ENCODE peak calls at places on chromosomes 11 and 22, in eight cellular contexts. One of them, this sample, is unnamed.

GRCh38 chr22:38144025-38144405 is 33.5 kb upstream of the BAIAP2L2 start:
- DNase-seq in PC-3: peak; percentile 43
- DNase-seq in esophagus squamous epithelium: no peak
- DNase-seq in gastrocnemius medialis: peak; percentile 10
- DNase-seq in stomach: no peak
- DNase-seq in breast epithelium: no peak
- DNase-seq in endodermal cell: no peak
- DNase-seq in left ventricle myocardium inferior: no peak
- DNase-seq in this sample: peak; percentile 31

GRCh38 chr22:31646186-31647019 is 15.6 kb downstream of the PISD start:
- DNase-seq in stomach: no peak
- DNase-seq in breast epithelium: no peak
- DNase-seq in PC-3: peak; percentile 72
- DNase-seq in esophagus squamous epithelium: no peak
- DNase-seq in left ventricle myocardium inferior: no peak
- DNase-seq in endodermal cell: no peak
- DNase-seq in gastrocnemius medialis: no peak
- DNase-seq in this sample: no peak

GRCh38 chr22:47574551-47574950 is 812.1 kb downstream of the TBC1D22A start:
- DNase-seq in endodermal cell: no peak
- DNase-seq in esophagus squamous epithelium: no peak
- DNase-seq in stomach: no peak
- DNase-seq in gastrocnemius medialis: no peak
- DNase-seq in left ventricle myocardium inferior: no peak
- DNase-seq in breast epithelium: no peak
- DNase-seq in PC-3: no peak
- DNase-seq in this sample: no peak

GRCh38 chr11:65430406-65431217 is 8.0 kb downstream of the NEAT1 start:
- DNase-seq in breast epithelium: peak; percentile 15
- DNase-seq in stomach: peak; percentile 25
- DNase-seq in endodermal cell: no peak
- DNase-seq in PC-3: peak; percentile 26
- DNase-seq in gastrocnemius medialis: no peak
- DNase-seq in left ventricle myocardium inferior: no peak
- DNase-seq in esophagus squamous epithelium: no peak
- DNase-seq in this sample: no peak

GRCh38 chr11:287821-288327 is 1.1 kb upstream of the PGGHG start:
- DNase-seq in breast epithelium: no peak
- DNase-seq in left ventricle myocardium inferior: peak; percentile 18
- DNase-seq in PC-3: no peak
- DNase-seq in stomach: no peak
- DNase-seq in esophagus squamous epithelium: no peak
- DNase-seq in endodermal cell: no peak
- DNase-seq in gastrocnemius medialis: peak; percentile 9
- DNase-seq in this sample: peak; percentile 66

GRCh38 chr22:21710156-21710555 is 25.4 kb downstream of the YPEL1 start:
- DNase-seq in breast epithelium: no peak
- DNase-seq in stomach: no peak
- DNase-seq in gastrocnemius medialis: no peak
- DNase-seq in endodermal cell: no peak
- DNase-seq in PC-3: peak; percentile 62
- DNase-seq in esophagus squamous epithelium: no peak
- DNase-seq in left ventricle myocardium inferior: no peak
- DNase-seq in this sample: no peak

GRCh38 chr11:75450826-75451783 is 18.1 kb upstream of the KLHL35 start:
- DNase-seq in PC-3: peak; percentile 37
- DNase-seq in stomach: no peak
- DNase-seq in endodermal cell: peak; percentile 92
- DNase-seq in esophagus squamous epithelium: no peak
- DNase-seq in gastrocnemius medialis: no peak
- DNase-seq in breast epithelium: no peak
- DNase-seq in left ventricle myocardium inferior: no peak
- DNase-seq in this sample: no peak

GRCh38 chr22:21632237-21632895 is at the start of gene CCDC116:
- DNase-seq in esophagus squamous epithelium: no peak
- DNase-seq in gastrocnemius medialis: no peak
- DNase-seq in endodermal cell: peak; percentile 86
- DNase-seq in PC-3: no peak
- DNase-seq in breast epithelium: no peak
- DNase-seq in stomach: peak; percentile 33
- DNase-seq in left ventricle myocardium inferior: no peak
- DNase-seq in this sample: no peak

GRCh38 chr22:20859615-20860014 is 808 bp downstream of the SNAP29 start:
- DNase-seq in gastrocnemius medialis: no peak
- DNase-seq in PC-3: no peak
- DNase-seq in esophagus squamous epithelium: no peak
- DNase-seq in breast epithelium: no peak
- DNase-seq in left ventricle myocardium inferior: no peak
- DNase-seq in stomach: no peak
- DNase-seq in endodermal cell: no peak
- DNase-seq in this sample: no peak

GRCh38 chr22:44668190-44668885 is 33.7 kb upstream of the PRR5 start:
- DNase-seq in PC-3: no peak
- DNase-seq in endodermal cell: peak; percentile 87
- DNase-seq in breast epithelium: no peak
- DNase-seq in left ventricle myocardium inferior: no peak
- DNase-seq in gastrocnemius medialis: no peak
- DNase-seq in esophagus squamous epithelium: no peak
- DNase-seq in stomach: no peak
- DNase-seq in this sample: no peak

GRCh38 chr11:18393581-18394299 is 623 bp upstream of the LDHA start:
- DNase-seq in stomach: no peak
- DNase-seq in esophagus squamous epithelium: no peak
- DNase-seq in PC-3: no peak
- DNase-seq in left ventricle myocardium inferior: no peak
- DNase-seq in gastrocnemius medialis: no peak
- DNase-seq in breast epithelium: no peak
- DNase-seq in endodermal cell: no peak
- DNase-seq in this sample: no peak

GRCh38 chr11:22976146-22976545 is 115.9 kb upstream of the CCDC179 start:
- DNase-seq in left ventricle myocardium inferior: no peak
- DNase-seq in stomach: peak; percentile 27
- DNase-seq in breast epithelium: no peak
- DNase-seq in PC-3: peak; percentile 85
- DNase-seq in gastrocnemius medialis: no peak
- DNase-seq in endodermal cell: no peak
- DNase-seq in esophagus squamous epithelium: no peak
- DNase-seq in this sample: peak; percentile 86

GRCh38 chr11:74748211-74749126 is at the start of gene RNF169:
- DNase-seq in breast epithelium: peak; percentile 96
- DNase-seq in esophagus squamous epithelium: peak; percentile 87
- DNase-seq in endodermal cell: peak; percentile 97
- DNase-seq in gastrocnemius medialis: peak; percentile 94
- DNase-seq in stomach: peak; percentile 94
- DNase-seq in left ventricle myocardium inferior: peak; percentile 94
- DNase-seq in PC-3: peak; percentile 97
- DNase-seq in this sample: peak; percentile 98

GRCh38 chr11:119374632-119375394 is 6.7 kb downstream of the USP2 start:
- DNase-seq in breast epithelium: peak; percentile 63
- DNase-seq in stomach: no peak
- DNase-seq in endodermal cell: peak; percentile 66
- DNase-seq in left ventricle myocardium inferior: no peak
- DNase-seq in PC-3: no peak
- DNase-seq in esophagus squamous epithelium: no peak
- DNase-seq in gastrocnemius medialis: peak; percentile 51
- DNase-seq in this sample: peak; percentile 68

GRCh38 chr11:70672991-70673670 is 274.8 kb downstream of the CTTN start:
- DNase-seq in breast epithelium: no peak
- DNase-seq in stomach: no peak
- DNase-seq in esophagus squamous epithelium: no peak
- DNase-seq in gastrocnemius medialis: no peak
- DNase-seq in endodermal cell: no peak
- DNase-seq in PC-3: no peak
- DNase-seq in left ventricle myocardium inferior: no peak
- DNase-seq in this sample: no peak

GRCh38 chr11:132610216-132610615 is 922.1 kb downstream of the OPCML start:
- DNase-seq in esophagus squamous epithelium: no peak
- DNase-seq in endodermal cell: no peak
- DNase-seq in stomach: no peak
- DNase-seq in breast epithelium: no peak
- DNase-seq in left ventricle myocardium inferior: no peak
- DNase-seq in gastrocnemius medialis: no peak
- DNase-seq in PC-3: no peak
- DNase-seq in this sample: no peak

GRCh38 chr22:49582671-49583070 is 245.0 kb downstream of the BRD1 start:
- DNase-seq in left ventricle myocardium inferior: no peak
- DNase-seq in endodermal cell: no peak
- DNase-seq in stomach: no peak
- DNase-seq in breast epithelium: no peak
- DNase-seq in PC-3: no peak
- DNase-seq in esophagus squamous epithelium: no peak
- DNase-seq in gastrocnemius medialis: no peak
- DNase-seq in this sample: no peak

GRCh38 chr22:47450876-47451475 is 688.5 kb downstream of the TBC1D22A start:
- DNase-seq in esophagus squamous epithelium: no peak
- DNase-seq in breast epithelium: no peak
- DNase-seq in PC-3: no peak
- DNase-seq in left ventricle myocardium inferior: no peak
- DNase-seq in endodermal cell: no peak
- DNase-seq in stomach: no peak
- DNase-seq in gastrocnemius medialis: no peak
- DNase-seq in this sample: no peak

GRCh38 chr11:103624708-103625623 is 411.5 kb upstream of the DDI1 start:
- DNase-seq in breast epithelium: no peak
- DNase-seq in PC-3: peak; percentile 96
- DNase-seq in gastrocnemius medialis: no peak
- DNase-seq in endodermal cell: no peak
- DNase-seq in stomach: no peak
- DNase-seq in esophagus squamous epithelium: no peak
- DNase-seq in left ventricle myocardium inferior: no peak
- DNase-seq in this sample: no peak

GRCh38 chr11:111983187-111983986 is 41.8 kb upstream of the DLAT start:
- DNase-seq in stomach: peak; percentile 71
- DNase-seq in breast epithelium: no peak
- DNase-seq in endodermal cell: peak; percentile 92
- DNase-seq in left ventricle myocardium inferior: no peak
- DNase-seq in gastrocnemius medialis: no peak
- DNase-seq in PC-3: peak; percentile 63
- DNase-seq in esophagus squamous epithelium: no peak
- DNase-seq in this sample: no peak

GRCh38 chr11:14124345-14124744 is 161.8 kb downstream of the SPON1 start:
- DNase-seq in left ventricle myocardium inferior: no peak
- DNase-seq in gastrocnemius medialis: no peak
- DNase-seq in endodermal cell: no peak
- DNase-seq in esophagus squamous epithelium: no peak
- DNase-seq in PC-3: no peak
- DNase-seq in stomach: no peak
- DNase-seq in breast epithelium: no peak
- DNase-seq in this sample: no peak

GRCh38 chr11:123576501-123576900 is 77.9 kb downstream of the SCN3B start:
- DNase-seq in gastrocnemius medialis: no peak
- DNase-seq in left ventricle myocardium inferior: no peak
- DNase-seq in stomach: no peak
- DNase-seq in breast epithelium: no peak
- DNase-seq in endodermal cell: no peak
- DNase-seq in PC-3: no peak
- DNase-seq in esophagus squamous epithelium: no peak
- DNase-seq in this sample: no peak

GRCh38 chr11:94501522-94501921 is 7.7 kb downstream of the ANKRD49 start:
- DNase-seq in gastrocnemius medialis: no peak
- DNase-seq in endodermal cell: no peak
- DNase-seq in PC-3: peak; percentile 15
- DNase-seq in left ventricle myocardium inferior: no peak
- DNase-seq in esophagus squamous epithelium: no peak
- DNase-seq in breast epithelium: no peak
- DNase-seq in stomach: no peak
- DNase-seq in this sample: no peak

DNA sequence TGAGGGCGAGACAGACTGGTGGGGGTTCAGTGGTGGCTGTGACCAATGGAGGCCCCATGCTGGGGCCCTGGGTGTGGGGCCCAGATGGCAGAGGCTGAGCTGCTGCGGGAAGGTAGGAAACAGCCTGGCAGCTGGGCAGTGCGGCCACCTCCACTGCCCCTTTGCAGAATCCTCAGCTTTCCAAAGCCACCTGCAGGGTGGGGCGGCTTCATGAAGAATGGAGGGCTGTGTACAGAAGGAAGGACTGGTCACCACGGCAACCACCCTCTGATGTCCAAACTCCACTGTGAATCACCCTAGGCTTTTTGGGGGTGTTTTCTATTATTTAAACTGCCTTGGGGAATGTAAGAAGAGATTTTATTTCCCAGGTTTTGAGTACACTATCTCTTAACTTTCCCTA is 166.3 kb upstream of the NAV2 start:
- DNase-seq in PC-3: no peak
- DNase-seq in stomach: no peak
- DNase-seq in breast epithelium: no peak
- DNase-seq in esophagus squamous epithelium: no peak
- DNase-seq in endodermal cell: no peak
- DNase-seq in left ventricle myocardium inferior: no peak
- DNase-seq in gastrocnemius medialis: no peak
- DNase-seq in this sample: no peak
- H3K4me1 ChIP-seq in PC-3: no peaks in the 10 kb centered on the region
- H3K4me1 ChIP-seq in stomach: no peaks in the 10 kb centered on the region
- H3K4me1 ChIP-seq in breast epithelium: no peaks in the 10 kb centered on the region
- H3K4me1 ChIP-seq in esophagus squamous epithelium: no peaks in the 10 kb centered on the region
- H3K4me1 ChIP-seq in endodermal cell: no peaks in the 10 kb centered on the region
- H3K4me1 ChIP-seq in left ventricle myocardium inferior: no peaks in the 10 kb centered on the region
- H3K4me1 ChIP-seq in gastrocnemius medialis: no peaks in the 10 kb centered on the region
- H3K4me1 ChIP-seq in this sample: no peaks in the 10 kb centered on the region

GRCh38 chr11:30960387-30960992 is 374.3 kb upstream of the MPPED2 start:
- DNase-seq in breast epithelium: no peak
- DNase-seq in left ventricle myocardium inferior: no peak
- DNase-seq in endodermal cell: no peak
- DNase-seq in PC-3: peak; percentile 42
- DNase-seq in gastrocnemius medialis: no peak
- DNase-seq in esophagus squamous epithelium: no peak
- DNase-seq in stomach: no peak
- DNase-seq in this sample: no peak
- TF ChIP-seq CTCF in breast epithelium: no peak
- TF ChIP-seq CTCF in left ventricle myocardium inferior: peak; percentile 54
- TF ChIP-seq CTCF in endodermal cell: peak; percentile 90
- TF ChIP-seq CTCF in PC-3: peak; percentile 68
- TF ChIP-seq CTCF in gastrocnemius medialis: peak; percentile 27
- TF ChIP-seq CTCF in esophagus squamous epithelium: no peak
- TF ChIP-seq CTCF in stomach: no peak
- TF ChIP-seq CTCF in this sample: no peak

GRCh38 chr22:42865536-42865935 is 8.5 kb upstream of the ARFGAP3 start:
- DNase-seq in endodermal cell: no peak
- DNase-seq in stomach: no peak
- DNase-seq in breast epithelium: no peak
- DNase-seq in PC-3: no peak
- DNase-seq in esophagus squamous epithelium: no peak
- DNase-seq in gastrocnemius medialis: no peak
- DNase-seq in left ventricle myocardium inferior: no peak
- DNase-seq in this sample: no peak
- H3K4me1 ChIP-seq in endodermal cell: no peaks in the 10 kb centered on the region
- H3K4me1 ChIP-seq in stomach: peaks cover 9% of the 10 kb centered on the region
- H3K4me1 ChIP-seq in breast epithelium: peaks cover 11% of the 10 kb centered on the region
- H3K4me1 ChIP-seq in PC-3: peaks cover 28% of the 10 kb centered on the region
- H3K4me1 ChIP-seq in esophagus squamous epithelium: peaks cover 11% of the 10 kb centered on the region
- H3K4me1 ChIP-seq in gastrocnemius medialis: peaks cover 27% of the 10 kb centered on the region
- H3K4me1 ChIP-seq in left ventricle myocardium inferior: peaks cover 30% of the 10 kb centered on the region
- H3K4me1 ChIP-seq in this sample: peaks cover 19% of the 10 kb centered on the region

DNA sequence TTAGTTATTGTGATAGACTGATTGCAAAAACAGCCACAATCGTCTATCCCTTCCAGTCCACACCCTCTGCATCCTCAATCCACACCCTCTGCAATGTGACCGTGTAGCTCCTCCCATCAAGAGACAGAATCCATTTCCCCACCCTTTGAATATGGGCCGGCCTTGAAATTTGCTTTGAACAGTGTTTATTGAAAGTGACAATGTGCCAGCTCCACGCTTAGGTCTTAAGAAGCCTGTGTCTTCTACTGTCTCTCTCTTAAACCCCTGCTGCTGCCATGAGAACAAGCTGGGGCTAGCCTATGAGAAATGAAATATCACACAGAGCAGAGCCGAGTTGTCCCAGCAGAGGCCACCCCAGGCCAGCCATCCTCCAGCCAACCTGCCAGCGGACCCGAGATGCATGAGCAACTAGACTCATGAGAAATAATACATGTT is 22.3 kb upstream of the MICAL2 start:
- DNase-seq in breast epithelium: peak; percentile 69
- DNase-seq in PC-3: peak; percentile 60
- DNase-seq in stomach: no peak
- DNase-seq in left ventricle myocardium inferior: peak; percentile 68
- DNase-seq in endodermal cell: no peak
- DNase-seq in esophagus squamous epithelium: no peak
- DNase-seq in gastrocnemius medialis: peak; percentile 44
- DNase-seq in this sample: peak; percentile 89
- TF ChIP-seq CTCF in breast epithelium: peak; percentile 36
- TF ChIP-seq CTCF in PC-3: no peak
- TF ChIP-seq CTCF in stomach: no peak
- TF ChIP-seq CTCF in left ventricle myocardium inferior: peak; percentile 72
- TF ChIP-seq CTCF in endodermal cell: peak; percentile 18
- TF ChIP-seq CTCF in esophagus squamous epithelium: peak; percentile 29
- TF ChIP-seq CTCF in gastrocnemius medialis: peak; percentile 30
- TF ChIP-seq CTCF in this sample: peak; percentile 68

This sample was measured in tibial artery.